ENCODE peak calls at places on chromosomes 11 and 22, in nine cellular contexts. J is left ventricle myocardium inferior; A is T-cell; W is fibroblast of the conjunctiva; Z is endothelial cell; N is A549; U is stimulated activated CD4-positive, alpha-beta T cell treated with anti-CD3 and anti-CD28 coated beads, TNF-alpha, amount 100 ng/mL, for 24 hours; S is NCI-H2029 treated with DMSO at 0.1 percent for 48 hours; M is MV-4-11. C is an unnamed sample.

GRCh38 chr11:10550988-10551657 is 10.1 kb upstream of the RNF141 start:
- DNase-seq in J (no peak), A (no peak), W (no peak), Z (no peak), N (no peak), U (no peak), S (no peak), M (no peak), C (no peak)

GRCh38 chr11:114197799-114198500 is 98.2 kb upstream of the NNMT start:
- DNase-seq in J (peak), A (no peak), W (peak), Z (no peak), N (no peak), U (no peak), S (peak), M (no peak), C (peak)

GRCh38 chr22:50062509-50063135 is 4.5 kb upstream of the TTLL8 start:
- DNase-seq in J (no peak), A (no peak), W (no peak), Z (no peak), N (no peak), U (no peak), S (no peak), M (no peak), C (no peak)

GRCh38 chr11:78187366-78188011 is 937 bp downstream of the KCTD21 start:
- DNase-seq in J (no peak), A (no peak), W (no peak), Z (no peak), N (no peak), U (no peak), S (no peak), M (no peak), C (no peak)

GRCh38 chr22:46013460-46014416 is 36.8 kb upstream of the WNT7B start:
- DNase-seq in J (peak), A (peak), W (peak), Z (peak), N (peak), U (peak), S (peak), M (peak), C (peak)

GRCh38 chr22:37386441-37386840 is 40.8 kb downstream of the ELFN2 start:
- DNase-seq in J (no peak), A (no peak), W (no peak), Z (no peak), N (no peak), U (no peak), S (no peak), M (no peak), C (no peak)

GRCh38 chr11:93330446-93330984 is at the start of gene DEUP1:
- DNase-seq in J (peak), A (no peak), W (no peak), Z (peak), N (peak), U (peak), S (no peak), M (no peak), C (peak)

GRCh38 chr11:69209421-69209820 is 53.7 kb downstream of the SMIM38 start:
- DNase-seq in J (no peak), A (no peak), W (no peak), Z (no peak), N (no peak), U (no peak), S (no peak), M (no peak), C (no peak)

GRCh38 chr11:126993599-126993998 is 7.0 kb downstream of the KIRREL3 start:
- DNase-seq in J (no peak), A (no peak), W (no peak), Z (no peak), N (no peak), U (no peak), S (no peak), M (no peak), C (no peak)

GRCh38 chr11:64437426-64437825 is 78.5 kb downstream of the RPS6KA4 start:
- DNase-seq in J (no peak), A (no peak), W (no peak), Z (no peak), N (no peak), U (no peak), S (no peak), M (no peak), C (peak)

GRCh38 chr22:33792837-33793236 is 127.4 kb downstream of the LARGE1 start:
- DNase-seq in J (no peak), A (no peak), W (no peak), Z (no peak), N (no peak), U (no peak), S (no peak), M (no peak), C (no peak)